ENCODE peak calls at places on chromosomes 11 and 22, in nine cellular contexts. One of them, this sample, is unnamed.
A peak's percentile ranks its signal among the peaks of the same experiment; 100 is the strongest.

GRCh38 chr11:35349897-35350296 is 69.5 kb downstream of the SLC1A2 start:
- DNase-seq in bronchial epithelial cell: no peak
- DNase-seq in astrocyte of the spinal cord: no peak
- DNase-seq in left lung: no peak
- DNase-seq in ovary: no peak
- DNase-seq in heart left ventricle: no peak
- DNase-seq in foreskin fibroblast: no peak
- DNase-seq in testis: no peak
- DNase-seq in adrenal gland: no peak
- DNase-seq in this sample: no peak

GRCh38 chr11:59025097-59025496 is 61.0 kb upstream of the GLYATL1B start:
- DNase-seq in bronchial epithelial cell: no peak
- DNase-seq in astrocyte of the spinal cord: no peak
- DNase-seq in left lung: no peak
- DNase-seq in ovary: no peak
- DNase-seq in heart left ventricle: no peak
- DNase-seq in foreskin fibroblast: no peak
- DNase-seq in testis: no peak
- DNase-seq in adrenal gland: no peak
- DNase-seq in this sample: no peak

GRCh38 chr22:36733271-36733670 is 29.7 kb upstream of the CACNG2 start:
- DNase-seq in bronchial epithelial cell: no peak
- DNase-seq in astrocyte of the spinal cord: no peak
- DNase-seq in left lung: no peak
- DNase-seq in ovary: no peak
- DNase-seq in heart left ventricle: no peak
- DNase-seq in foreskin fibroblast: no peak
- DNase-seq in testis: no peak
- DNase-seq in adrenal gland: no peak
- DNase-seq in this sample: no peak

GRCh38 chr22:27952779-27953178 is 33.7 kb upstream of the PITPNB start:
- DNase-seq in bronchial epithelial cell: peak; percentile 35
- DNase-seq in astrocyte of the spinal cord: no peak
- DNase-seq in left lung: no peak
- DNase-seq in ovary: no peak
- DNase-seq in heart left ventricle: no peak
- DNase-seq in foreskin fibroblast: peak; percentile 41
- DNase-seq in testis: no peak
- DNase-seq in adrenal gland: no peak
- DNase-seq in this sample: peak; percentile 18

GRCh38 chr11:118064956-118065355 is 11.9 kb upstream of the TMPRSS4 start:
- DNase-seq in bronchial epithelial cell: no peak
- DNase-seq in astrocyte of the spinal cord: no peak
- DNase-seq in left lung: no peak
- DNase-seq in ovary: no peak
- DNase-seq in heart left ventricle: no peak
- DNase-seq in foreskin fibroblast: no peak
- DNase-seq in testis: no peak
- DNase-seq in adrenal gland: no peak
- DNase-seq in this sample: no peak

GRCh38 chr11:105903113-105903512 is 118.9 kb downstream of the MSANTD4 start:
- DNase-seq in bronchial epithelial cell: no peak
- DNase-seq in astrocyte of the spinal cord: peak; percentile 22
- DNase-seq in left lung: no peak
- DNase-seq in ovary: no peak
- DNase-seq in heart left ventricle: no peak
- DNase-seq in foreskin fibroblast: no peak
- DNase-seq in testis: no peak
- DNase-seq in adrenal gland: no peak
- DNase-seq in this sample: no peak

GRCh38 chr11:70507466-70508230 is 109.3 kb downstream of the CTTN start:
- DNase-seq in bronchial epithelial cell: no peak
- DNase-seq in astrocyte of the spinal cord: no peak
- DNase-seq in left lung: no peak
- DNase-seq in ovary: no peak
- DNase-seq in heart left ventricle: no peak
- DNase-seq in foreskin fibroblast: no peak
- DNase-seq in testis: no peak
- DNase-seq in adrenal gland: no peak
- DNase-seq in this sample: no peak

GRCh38 chr11:66190776-66191175 is 77.7 kb upstream of the RAB1B start:
- DNase-seq in bronchial epithelial cell: no peak
- DNase-seq in astrocyte of the spinal cord: no peak
- DNase-seq in left lung: no peak
- DNase-seq in ovary: no peak
- DNase-seq in heart left ventricle: no peak
- DNase-seq in foreskin fibroblast: peak; percentile 30
- DNase-seq in testis: no peak
- DNase-seq in adrenal gland: no peak
- DNase-seq in this sample: peak; percentile 46

GRCh38 chr11:6402561-6402981 is 12.3 kb downstream of the SMPD1 start:
- DNase-seq in bronchial epithelial cell: no peak
- DNase-seq in astrocyte of the spinal cord: no peak
- DNase-seq in left lung: no peak
- DNase-seq in ovary: no peak
- DNase-seq in heart left ventricle: no peak
- DNase-seq in foreskin fibroblast: no peak
- DNase-seq in testis: no peak
- DNase-seq in adrenal gland: no peak
- DNase-seq in this sample: no peak

GRCh38 chr11:14519692-14520085 is 497 bp downstream of the PSMA1 start:
- DNase-seq in bronchial epithelial cell: peak; percentile 65
- DNase-seq in astrocyte of the spinal cord: no peak
- DNase-seq in left lung: no peak
- DNase-seq in ovary: no peak
- DNase-seq in heart left ventricle: no peak
- DNase-seq in foreskin fibroblast: peak; percentile 52
- DNase-seq in testis: no peak
- DNase-seq in adrenal gland: no peak
- DNase-seq in this sample: no peak

GRCh38 chr22:32615874-32616564 is 141.4 kb downstream of the FBXO7 start:
- DNase-seq in bronchial epithelial cell: no peak
- DNase-seq in astrocyte of the spinal cord: no peak
- DNase-seq in left lung: no peak
- DNase-seq in ovary: no peak
- DNase-seq in heart left ventricle: no peak
- DNase-seq in foreskin fibroblast: no peak
- DNase-seq in testis: no peak
- DNase-seq in adrenal gland: no peak
- DNase-seq in this sample: no peak

GRCh38 chr11:1570896-1571759 is 943 bp downstream of the DUSP8 start:
- DNase-seq in bronchial epithelial cell: no peak
- DNase-seq in astrocyte of the spinal cord: no peak
- DNase-seq in left lung: peak; percentile 30
- DNase-seq in ovary: no peak
- DNase-seq in heart left ventricle: peak; percentile 45
- DNase-seq in foreskin fibroblast: no peak
- DNase-seq in testis: no peak
- DNase-seq in adrenal gland: no peak
- DNase-seq in this sample: no peak

GRCh38 chr11:16787035-16787744 is 48.7 kb downstream of the C11orf58 start:
- DNase-seq in bronchial epithelial cell: peak; percentile 73
- DNase-seq in astrocyte of the spinal cord: peak; percentile 48
- DNase-seq in left lung: no peak
- DNase-seq in ovary: no peak
- DNase-seq in heart left ventricle: no peak
- DNase-seq in foreskin fibroblast: peak; percentile 64
- DNase-seq in testis: peak; percentile 38
- DNase-seq in adrenal gland: no peak
- DNase-seq in this sample: no peak

GRCh38 chr22:41217553-41218157 is 12.5 kb downstream of the L3MBTL2 start:
- DNase-seq in bronchial epithelial cell: peak; percentile 97
- DNase-seq in astrocyte of the spinal cord: peak; percentile 79
- DNase-seq in left lung: peak; percentile 81
- DNase-seq in ovary: peak; percentile 84
- DNase-seq in heart left ventricle: peak; percentile 88
- DNase-seq in foreskin fibroblast: peak; percentile 83
- DNase-seq in testis: peak; percentile 69
- DNase-seq in adrenal gland: peak; percentile 52
- DNase-seq in this sample: peak; percentile 93

GRCh38 chr11:68524213-68524612 is 63.7 kb downstream of the PPP6R3 start:
- DNase-seq in bronchial epithelial cell: peak; percentile 29
- DNase-seq in astrocyte of the spinal cord: no peak
- DNase-seq in left lung: no peak
- DNase-seq in ovary: no peak
- DNase-seq in heart left ventricle: no peak
- DNase-seq in foreskin fibroblast: no peak
- DNase-seq in testis: no peak
- DNase-seq in adrenal gland: no peak
- DNase-seq in this sample: no peak

GRCh38 chr22:24304067-24304675 is 33.5 kb downstream of the SPECC1L start:
- DNase-seq in bronchial epithelial cell: peak; percentile 20
- DNase-seq in astrocyte of the spinal cord: no peak
- DNase-seq in left lung: no peak
- DNase-seq in ovary: no peak
- DNase-seq in heart left ventricle: no peak
- DNase-seq in foreskin fibroblast: no peak
- DNase-seq in testis: no peak
- DNase-seq in adrenal gland: no peak
- DNase-seq in this sample: no peak

GRCh38 chr22:37492428-37493344 is 6.5 kb upstream of the MFNG start:
- DNase-seq in bronchial epithelial cell: peak; percentile 32
- DNase-seq in astrocyte of the spinal cord: peak; percentile 52
- DNase-seq in left lung: peak; percentile 47
- DNase-seq in ovary: no peak
- DNase-seq in heart left ventricle: no peak
- DNase-seq in foreskin fibroblast: peak; percentile 80
- DNase-seq in testis: peak; percentile 68
- DNase-seq in adrenal gland: peak; percentile 47
- DNase-seq in this sample: peak; percentile 49

GRCh38 chr11:131408011-131408640 is 37.7 kb downstream of the NTM start:
- DNase-seq in bronchial epithelial cell: peak; percentile 73
- DNase-seq in astrocyte of the spinal cord: peak; percentile 11
- DNase-seq in left lung: no peak
- DNase-seq in ovary: no peak
- DNase-seq in heart left ventricle: no peak
- DNase-seq in foreskin fibroblast: no peak
- DNase-seq in testis: peak; percentile 63
- DNase-seq in adrenal gland: peak; percentile 41
- DNase-seq in this sample: peak; percentile 11

GRCh38 chr22:19554834-19555404 is 30.7 kb upstream of the CLDN5 start:
- DNase-seq in bronchial epithelial cell: peak; percentile 47
- DNase-seq in astrocyte of the spinal cord: peak; percentile 37
- DNase-seq in left lung: no peak
- DNase-seq in ovary: no peak
- DNase-seq in heart left ventricle: no peak
- DNase-seq in foreskin fibroblast: peak; percentile 56
- DNase-seq in testis: no peak
- DNase-seq in adrenal gland: peak; percentile 56
- DNase-seq in this sample: peak; percentile 29
- TF ChIP-seq CTCF in bronchial epithelial cell: peak; percentile 12
- TF ChIP-seq CTCF in astrocyte of the spinal cord: peak; percentile 24
- TF ChIP-seq CTCF in left lung: no peak
- TF ChIP-seq CTCF in ovary: no peak
- TF ChIP-seq CTCF in heart left ventricle: no peak
- TF ChIP-seq CTCF in foreskin fibroblast: peak; percentile 22
- TF ChIP-seq CTCF in testis: no peak
- TF ChIP-seq CTCF in adrenal gland: peak; percentile 15
- TF ChIP-seq CTCF in this sample: peak; percentile 31

GRCh38 chr11:126146454-126147192 is 64.8 kb downstream of the RPUSD4 start:
- DNase-seq in bronchial epithelial cell: no peak
- DNase-seq in astrocyte of the spinal cord: no peak
- DNase-seq in left lung: no peak
- DNase-seq in ovary: no peak
- DNase-seq in heart left ventricle: no peak
- DNase-seq in foreskin fibroblast: no peak
- DNase-seq in testis: no peak
- DNase-seq in adrenal gland: no peak
- DNase-seq in this sample: no peak
- H3K4me3 ChIP-seq in bronchial epithelial cell: no peak overlapping the region
- H3K4me3 ChIP-seq in astrocyte of the spinal cord: no peak overlapping the region
- H3K4me3 ChIP-seq in left lung: no peak overlapping the region
- H3K4me3 ChIP-seq in ovary: no peak overlapping the region
- H3K4me3 ChIP-seq in heart left ventricle: no peak overlapping the region
- H3K4me3 ChIP-seq in foreskin fibroblast: no peak overlapping the region
- H3K4me3 ChIP-seq in testis: no peak overlapping the region
- H3K4me3 ChIP-seq in adrenal gland: no peak overlapping the region
- H3K4me3 ChIP-seq in this sample: no peak overlapping the region

GRCh38 chr11:94749367-94749766 is 18.8 kb upstream of the AMOTL1 start:
- DNase-seq in bronchial epithelial cell: peak; percentile 100
- DNase-seq in astrocyte of the spinal cord: no peak
- DNase-seq in left lung: no peak
- DNase-seq in ovary: no peak
- DNase-seq in heart left ventricle: no peak
- DNase-seq in foreskin fibroblast: peak; percentile 21
- DNase-seq in testis: no peak
- DNase-seq in adrenal gland: no peak
- DNase-seq in this sample: no peak

GRCh38 chr11:94750319-94751215 is 17.6 kb upstream of the AMOTL1 start:
- DNase-seq in bronchial epithelial cell: peak; percentile 87
- DNase-seq in astrocyte of the spinal cord: no peak
- DNase-seq in left lung: no peak
- DNase-seq in ovary: no peak
- DNase-seq in heart left ventricle: peak; percentile 36
- DNase-seq in foreskin fibroblast: no peak
- DNase-seq in testis: no peak
- DNase-seq in adrenal gland: no peak
- DNase-seq in this sample: peak; percentile 20

GRCh38 chr11:94751216-94751612 is 16.9 kb upstream of the AMOTL1 start:
- DNase-seq in bronchial epithelial cell: no peak
- DNase-seq in astrocyte of the spinal cord: no peak
- DNase-seq in left lung: no peak
- DNase-seq in ovary: no peak
- DNase-seq in heart left ventricle: no peak
- DNase-seq in foreskin fibroblast: peak; percentile 29
- DNase-seq in testis: no peak
- DNase-seq in adrenal gland: no peak
- DNase-seq in this sample: peak; percentile 60

GRCh38 chr11:94746721-94747120 is 21.4 kb upstream of the AMOTL1 start:
- DNase-seq in bronchial epithelial cell: peak; percentile 91
- DNase-seq in astrocyte of the spinal cord: no peak
- DNase-seq in left lung: no peak
- DNase-seq in ovary: no peak
- DNase-seq in heart left ventricle: no peak
- DNase-seq in foreskin fibroblast: peak; percentile 14
- DNase-seq in testis: no peak
- DNase-seq in adrenal gland: no peak
- DNase-seq in this sample: peak; percentile 85

GRCh38 chr11:94747136-94748110 is 20.7 kb upstream of the AMOTL1 start:
- DNase-seq in bronchial epithelial cell: peak; percentile 100
- DNase-seq in astrocyte of the spinal cord: no peak
- DNase-seq in left lung: no peak
- DNase-seq in ovary: no peak
- DNase-seq in heart left ventricle: no peak
- DNase-seq in foreskin fibroblast: peak; percentile 54
- DNase-seq in testis: no peak
- DNase-seq in adrenal gland: no peak
- DNase-seq in this sample: peak; percentile 78
- TF ChIP-seq CTCF in bronchial epithelial cell: no peak
- TF ChIP-seq CTCF in astrocyte of the spinal cord: no peak
- TF ChIP-seq CTCF in left lung: no peak
- TF ChIP-seq CTCF in ovary: no peak
- TF ChIP-seq CTCF in heart left ventricle: no peak
- TF ChIP-seq CTCF in foreskin fibroblast: no peak
- TF ChIP-seq CTCF in testis: no peak
- TF ChIP-seq CTCF in adrenal gland: no peak
- TF ChIP-seq CTCF in this sample: no peak

DNA sequence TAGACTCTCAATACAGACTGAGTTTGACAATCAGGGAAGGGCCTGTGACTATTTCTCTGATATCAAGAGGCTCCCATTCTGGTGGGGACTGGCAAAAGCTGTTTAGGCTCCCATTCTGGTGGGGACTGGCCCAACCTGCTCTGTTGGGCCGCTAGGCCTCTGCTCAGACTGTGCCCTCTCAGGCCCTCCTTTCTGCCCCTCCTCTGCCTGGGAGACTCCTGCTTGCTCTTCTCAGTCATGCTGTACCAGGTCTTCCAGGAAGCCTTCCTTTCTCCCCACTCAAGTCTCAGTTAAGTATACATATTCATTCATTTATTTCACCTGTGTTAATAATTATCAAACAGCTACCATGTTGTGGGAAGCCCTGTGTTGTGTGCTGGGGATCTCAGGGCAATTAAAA is 323.7 kb upstream of the NARS2 start:
- DNase-seq in bronchial epithelial cell: no peak
- DNase-seq in astrocyte of the spinal cord: no peak
- DNase-seq in left lung: no peak
- DNase-seq in ovary: no peak
- DNase-seq in heart left ventricle: no peak
- DNase-seq in foreskin fibroblast: no peak
- DNase-seq in testis: no peak
- DNase-seq in adrenal gland: no peak
- DNase-seq in this sample: no peak
- H3K4me3 ChIP-seq in bronchial epithelial cell: no peak overlapping the region
- H3K4me3 ChIP-seq in astrocyte of the spinal cord: no peak overlapping the region
- H3K4me3 ChIP-seq in left lung: no peak overlapping the region
- H3K4me3 ChIP-seq in ovary: no peak overlapping the region
- H3K4me3 ChIP-seq in heart left ventricle: no peak overlapping the region
- H3K4me3 ChIP-seq in foreskin fibroblast: no peak overlapping the region
- H3K4me3 ChIP-seq in testis: no peak overlapping the region
- H3K4me3 ChIP-seq in adrenal gland: no peak overlapping the region
- H3K4me3 ChIP-seq in this sample: no peak overlapping the region

This sample was measured in fibroblast of villous mesenchyme.